ENCODE peak calls at places on chromosomes 5 and 9, in eight cellular contexts. C is mesenteric fat pad; O is NCI-H1694; I is germinal center; Y is NCI-H345; A is activated T-cell treated with anti-CD3 and anti-CD28 coated beads, Interleukin-2, amount 50 U/mL, for 4 hours; P is sciatic nerve; D is activated CD8-positive, alpha-beta memory T cell treated with anti-CD3 and anti-CD28 coated beads for 4 hours. Z is an unnamed sample.

GRCh38 chr5:40172721-40173120 is 507.0 kb upstream of the PTGER4 start:
- DNase-seq in P (no peak), A (no peak), O (no peak), Y (no peak), C (no peak), I (no peak), D (no peak), Z (no peak)

GRCh38 chr9:2833096-2833495 is 10.8 kb downstream of the PUM3 start:
- DNase-seq in D (no peak), P (no peak), A (no peak), Y (no peak), O (no peak), C (no peak), I (no peak), Z (no peak)

GRCh38 chr5:174945853-174946252 is 221.5 kb downstream of the MSX2 start:
- DNase-seq in I (no peak), P (no peak), D (no peak), A (no peak), Y (peak), O (peak), C (no peak), Z (no peak)

GRCh38 chr9:94984891-94985476 is 258.5 kb downstream of the AOPEP start:
- DNase-seq in Y (no peak), D (no peak), I (no peak), A (no peak), C (no peak), P (no peak), O (no peak), Z (no peak)

GRCh38 chr5:157748740-157749461 is 5.4 kb downstream of the LSM11 start:
- DNase-seq in D (no peak), O (no peak), A (no peak), C (no peak), I (no peak), Y (no peak), P (no peak), Z (no peak)

GRCh38 chr9:129458663-129459549 is 162.0 kb downstream of the C9orf50 start:
- DNase-seq in I (peak), O (peak), A (peak), Y (no peak), P (peak), C (no peak), D (no peak), Z (no peak)

GRCh38 chr9:129632460-129632859 is 6.5 kb downstream of the NTMT1 start:
- DNase-seq in Y (no peak), A (no peak), D (no peak), I (no peak), P (no peak), O (no peak), C (no peak), Z (no peak)

GRCh38 chr5:80481019-80481893 is 6.6 kb upstream of the FAM151B start:
- DNase-seq in I (peak), D (no peak), Y (peak), C (no peak), A (peak), O (peak), P (no peak), Z (no peak)

GRCh38 chr9:130118841-130119520 is 53.2 kb upstream of the NCS1 start:
- DNase-seq in A (no peak), P (no peak), Y (peak), D (no peak), C (no peak), O (peak), I (no peak), Z (no peak)

GRCh38 chr9:129838707-129839259 is 3.5 kb downstream of the USP20 start:
- DNase-seq in I (no peak), O (no peak), D (no peak), P (no peak), Y (no peak), C (no peak), A (no peak), Z (no peak)

GRCh38 chr9:107890921-107891465 is 401.4 kb upstream of the KLF4 start:
- DNase-seq in I (no peak), P (no peak), A (no peak), C (no peak), O (no peak), Y (no peak), D (no peak), Z (no peak)

GRCh38 chr9:87861332-87861731 is 21.3 kb upstream of the SPATA31E1 start:
- DNase-seq in I (no peak), Y (no peak), C (no peak), D (no peak), O (no peak), A (no peak), P (no peak), Z (no peak)

GRCh38 chr5:79285285-79285684 is 49.4 kb downstream of the JMY start:
- DNase-seq in D (no peak), Y (no peak), C (no peak), P (no peak), I (no peak), A (no peak), O (no peak), Z (no peak)

GRCh38 chr5:128384068-128384467 is 154.0 kb downstream of the FBN2 start:
- DNase-seq in O (no peak), D (no peak), P (no peak), C (no peak), A (no peak), I (no peak), Y (no peak), Z (no peak)

GRCh38 chr5:9468070-9468388 is 77.8 kb downstream of the SEMA5A start:
- DNase-seq in D (no peak), O (no peak), A (no peak), C (no peak), I (no peak), Y (no peak), P (no peak), Z (no peak)

GRCh38 chr5:96942078-96942477 is 6.2 kb downstream of the LNPEP start:
- DNase-seq in Y (no peak), O (no peak), C (no peak), A (no peak), D (no peak), I (no peak), P (no peak), Z (no peak)

Z was measured in stimulated activated naive CD4-positive, alpha-beta T cell treated with Interleukin-2 at 50 U/mL for 16 hours.